ENCODE peak calls at places on chromosomes 4 and X, in five cellular contexts. One of them, this sample, is unnamed.

GRCh38 chr4:1082215-1083182 is 30.9 kb downstream of the RNF212 start:
- DNase-seq in hepatocyte: peak
- DNase-seq in GM23248: peak
- DNase-seq in MM.1S: peak
- DNase-seq in astrocyte: peak
- DNase-seq in this sample: peak

GRCh38 chrX:137549846-137550534 is 15.9 kb upstream of the ZIC3 start:
- DNase-seq in hepatocyte: no peak
- DNase-seq in MM.1S: no peak
- DNase-seq in GM23248: no peak
- DNase-seq in astrocyte: no peak
- DNase-seq in this sample: no peak

GRCh38 chr4:112327950-112328349 is 30.8 kb downstream of the ALPK1 start:
- DNase-seq in hepatocyte: peak
- DNase-seq in MM.1S: peak
- DNase-seq in astrocyte: peak
- DNase-seq in GM23248: peak
- DNase-seq in this sample: peak

GRCh38 chr4:40564815-40565505 is 64.7 kb downstream of the RBM47 start:
- DNase-seq in MM.1S: peak
- DNase-seq in astrocyte: no peak
- DNase-seq in hepatocyte: no peak
- DNase-seq in GM23248: no peak
- DNase-seq in this sample: no peak

GRCh38 chr4:41146716-41147506 is 67.4 kb downstream of the APBB2 start:
- DNase-seq in MM.1S: no peak
- DNase-seq in GM23248: peak
- DNase-seq in astrocyte: peak
- DNase-seq in hepatocyte: peak
- DNase-seq in this sample: no peak

GRCh38 chrX:120731386-120731785 is 101.5 kb upstream of the C1GALT1C1 start:
- DNase-seq in astrocyte: peak
- DNase-seq in GM23248: peak
- DNase-seq in MM.1S: no peak
- DNase-seq in hepatocyte: no peak
- DNase-seq in this sample: no peak

GRCh38 chrX:9611436-9612145 is 146.7 kb downstream of the TBL1X start:
- DNase-seq in GM23248: peak
- DNase-seq in MM.1S: no peak
- DNase-seq in hepatocyte: no peak
- DNase-seq in astrocyte: peak
- DNase-seq in this sample: no peak

GRCh38 chr4:66178901-66179300 is 508.6 kb upstream of the EPHA5 start:
- DNase-seq in MM.1S: no peak
- DNase-seq in astrocyte: peak
- DNase-seq in hepatocyte: no peak
- DNase-seq in GM23248: no peak
- DNase-seq in this sample: no peak

GRCh38 chr4:88230953-88231835 is 53.2 kb downstream of the PPM1K start:
- DNase-seq in GM23248: peak
- DNase-seq in MM.1S: no peak
- DNase-seq in astrocyte: no peak
- DNase-seq in hepatocyte: no peak
- DNase-seq in this sample: no peak

GRCh38 chr4:114782842-114783595 is 184.4 kb downstream of the UGT8 start:
- DNase-seq in astrocyte: peak
- DNase-seq in hepatocyte: no peak
- DNase-seq in GM23248: peak
- DNase-seq in MM.1S: no peak
- DNase-seq in this sample: no peak

GRCh38 chrX:107673933-107674479 is 45.7 kb downstream of the PRPS1 start:
- DNase-seq in MM.1S: peak
- DNase-seq in astrocyte: peak
- DNase-seq in hepatocyte: peak
- DNase-seq in GM23248: peak
- DNase-seq in this sample: peak

GRCh38 chr4:86508436-86508835 is 85.7 kb upstream of the PTPN13 start:
- DNase-seq in astrocyte: peak
- DNase-seq in GM23248: peak
- DNase-seq in hepatocyte: no peak
- DNase-seq in MM.1S: no peak
- DNase-seq in this sample: no peak

GRCh38 chr4:155629831-155630425 is 36.7 kb upstream of the GUCY1A1 start:
- DNase-seq in GM23248: no peak
- DNase-seq in hepatocyte: no peak
- DNase-seq in astrocyte: no peak
- DNase-seq in MM.1S: no peak
- DNase-seq in this sample: no peak

GRCh38 chr4:153326513-153326912 is 18.0 kb upstream of the MND1 start:
- DNase-seq in astrocyte: peak
- DNase-seq in hepatocyte: no peak
- DNase-seq in GM23248: peak
- DNase-seq in MM.1S: no peak
- DNase-seq in this sample: peak

GRCh38 chr4:182212211-182212761 is 30.9 kb upstream of the TENM3 start:
- DNase-seq in astrocyte: peak
- DNase-seq in hepatocyte: peak
- DNase-seq in GM23248: no peak
- DNase-seq in MM.1S: no peak
- DNase-seq in this sample: peak

GRCh38 chr4:151169223-151169622 is 69.8 kb downstream of the RPS3A start:
- DNase-seq in MM.1S: no peak
- DNase-seq in GM23248: peak
- DNase-seq in astrocyte: peak
- DNase-seq in hepatocyte: peak
- DNase-seq in this sample: no peak

GRCh38 chrX:68443155-68443868 is 10.0 kb upstream of the OPHN1 start:
- DNase-seq in hepatocyte: no peak
- DNase-seq in astrocyte: peak
- DNase-seq in GM23248: peak
- DNase-seq in MM.1S: peak
- DNase-seq in this sample: peak

GRCh38 chrX:10064736-10065135 is 92.0 kb upstream of the CLCN4 start:
- DNase-seq in GM23248: no peak
- DNase-seq in MM.1S: no peak
- DNase-seq in hepatocyte: no peak
- DNase-seq in astrocyte: no peak
- DNase-seq in this sample: no peak

GRCh38 chrX:19785647-19786046 is 101.8 kb downstream of the SH3KBP1 start:
- DNase-seq in astrocyte: no peak
- DNase-seq in hepatocyte: no peak
- DNase-seq in GM23248: no peak
- DNase-seq in MM.1S: no peak
- DNase-seq in this sample: no peak

GRCh38 chrX:8738588-8739189 is 6.8 kb upstream of the ANOS1 start:
- DNase-seq in GM23248: peak
- DNase-seq in astrocyte: no peak
- DNase-seq in hepatocyte: peak
- DNase-seq in MM.1S: peak
- DNase-seq in this sample: no peak

GRCh38 chr4:107058828-107059227 is 22.7 kb upstream of the DKK2 start:
- DNase-seq in MM.1S: no peak
- DNase-seq in astrocyte: no peak
- DNase-seq in GM23248: peak
- DNase-seq in hepatocyte: no peak
- DNase-seq in this sample: no peak

GRCh38 chrX:24100713-24101112 is 46.0 kb downstream of the EIF2S3 start:
- DNase-seq in MM.1S: no peak
- DNase-seq in hepatocyte: no peak
- DNase-seq in GM23248: peak
- DNase-seq in astrocyte: peak
- DNase-seq in this sample: no peak

GRCh38 chr4:73726000-73726399 is 14.4 kb upstream of the CXCL8 start:
- DNase-seq in MM.1S: no peak
- DNase-seq in GM23248: peak
- DNase-seq in astrocyte: peak
- DNase-seq in hepatocyte: peak
- DNase-seq in this sample: peak

GRCh38 chrX:133461226-133461625 is 45.9 kb upstream of the GPC4 start:
- DNase-seq in hepatocyte: no peak
- DNase-seq in GM23248: no peak
- DNase-seq in MM.1S: no peak
- DNase-seq in astrocyte: peak
- DNase-seq in this sample: no peak
- H3K4me2 ChIP-seq in hepatocyte: no peak
- H3K4me2 ChIP-seq in GM23248: no peak
- H3K4me2 ChIP-seq in MM.1S: no peak
- H3K4me2 ChIP-seq in astrocyte: no peak
- H3K4me2 ChIP-seq in this sample: no peak

GRCh38 chr4:170134821-170135220 is 45.1 kb upstream of the AADAT start:
- DNase-seq in GM23248: no peak
- DNase-seq in hepatocyte: no peak
- DNase-seq in astrocyte: no peak
- DNase-seq in MM.1S: no peak
- DNase-seq in this sample: no peak
- H2AFZ ChIP-seq in GM23248: no peak
- H2AFZ ChIP-seq in hepatocyte: no peak
- H2AFZ ChIP-seq in astrocyte: no peak
- H2AFZ ChIP-seq in MM.1S: no peak
- H2AFZ ChIP-seq in this sample: no peak

DNA sequence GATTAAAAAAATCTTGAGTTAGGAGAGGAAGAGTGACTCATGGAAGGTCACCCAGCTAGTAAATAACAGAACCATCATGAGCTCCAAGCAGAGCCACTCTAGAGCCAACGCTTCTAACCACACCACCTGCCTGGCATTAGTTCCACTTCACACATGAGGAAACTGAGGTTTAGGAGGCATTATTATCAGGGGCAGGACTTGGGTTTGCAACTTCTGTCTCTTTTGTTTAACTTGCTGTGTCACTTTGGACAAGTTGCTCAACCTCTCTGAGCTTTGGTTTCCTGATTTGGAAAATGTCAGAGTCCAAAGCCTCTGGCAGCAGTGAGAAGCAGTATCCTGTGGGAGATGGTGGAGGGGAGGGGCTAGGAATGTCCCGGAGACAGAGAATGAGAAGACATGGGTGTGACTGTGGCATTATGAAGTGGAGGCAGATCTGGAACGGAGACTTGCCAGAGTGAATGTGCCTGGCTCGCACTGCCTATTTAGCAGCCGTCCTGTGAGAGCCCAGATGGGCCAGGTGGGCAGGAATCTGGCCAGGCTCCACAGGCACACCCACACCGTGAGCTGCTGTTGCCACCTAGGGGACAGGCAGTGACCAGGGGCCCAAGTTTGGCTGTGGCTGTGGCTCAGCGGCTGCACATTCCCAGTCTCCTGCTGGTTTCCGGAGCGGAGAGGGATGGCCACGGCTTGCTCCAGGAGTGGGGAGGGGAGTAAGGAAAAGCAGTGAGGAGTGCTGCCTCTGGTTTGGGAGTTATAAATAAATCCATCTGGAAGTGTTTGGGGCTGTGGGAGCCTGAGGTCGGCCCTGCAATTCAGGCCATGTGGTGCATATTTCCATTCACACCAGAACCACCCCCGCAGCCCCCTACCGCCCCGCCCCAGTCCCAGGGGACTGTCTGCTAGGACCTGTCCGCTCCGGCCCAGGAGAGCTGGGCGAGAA is 93.4 kb downstream of the NHSL2 start:
- DNase-seq in hepatocyte: peak
- DNase-seq in astrocyte: peak
- DNase-seq in MM.1S: no peak
- DNase-seq in GM23248: peak
- DNase-seq in this sample: peak
- H3K4me2 ChIP-seq in hepatocyte: peak
- H3K4me2 ChIP-seq in astrocyte: peak
- H3K4me2 ChIP-seq in MM.1S: no peak
- H3K4me2 ChIP-seq in GM23248: peak
- H3K4me2 ChIP-seq in this sample: peak

DNA sequence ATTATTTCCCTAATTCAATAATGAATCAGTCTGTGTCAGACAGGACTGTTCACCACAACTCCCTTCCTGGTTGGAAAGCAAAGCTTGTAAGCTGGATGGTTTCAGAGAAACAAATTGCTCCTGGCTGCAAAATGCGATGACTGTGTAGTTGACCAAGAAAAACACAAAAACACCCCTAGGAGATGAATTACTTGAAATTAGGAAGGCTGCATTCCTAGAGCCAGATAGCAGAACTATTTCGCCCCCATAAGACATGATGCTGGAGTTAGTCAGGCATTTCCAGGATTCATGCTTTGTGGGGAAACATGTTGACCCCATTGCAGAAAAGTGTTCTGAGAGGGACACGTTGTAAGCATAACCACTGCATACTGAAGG is 208.5 kb downstream of the CHIC2 start:
- DNase-seq in astrocyte: peak
- DNase-seq in GM23248: peak
- DNase-seq in MM.1S: no peak
- DNase-seq in hepatocyte: no peak
- DNase-seq in this sample: peak
- H2AFZ ChIP-seq in astrocyte: no peak
- H2AFZ ChIP-seq in GM23248: no peak
- H2AFZ ChIP-seq in MM.1S: no peak
- H2AFZ ChIP-seq in hepatocyte: no peak
- H2AFZ ChIP-seq in this sample: no peak

This sample was measured in mammary epithelial cell.